ENCODE peak calls at places on chromosomes 7 and 10, in nine cellular contexts. U is non-pigmented ciliary epithelial cell; O is mucosa of gallbladder; F is renal cortical epithelial cell; T is activated naive CD4-positive, alpha-beta T cell treated with Interleukin-2 at 50 U/mL for 16 hours; Z is T-helper 2 cell; R is vagina; B is ELR; A is stimulated activated CD4-positive, alpha-beta T cell treated with anti-CD3 and anti-CD28 coated beads, Interleukin-4, amount 100 ng/mL, for 24 hours. M is an unnamed sample.

GRCh38 chr10:124999433-125000365 is 57.8 kb downstream of the ZRANB1 start:
- DNase-seq in U (peak), O (peak), F (no peak), T (no peak), Z (no peak), R (no peak), B (no peak), A (no peak), M (no peak)

GRCh38 chr7:135681758-135682157 is 19.4 kb downstream of the STMP1 start:
- DNase-seq in U (no peak), O (no peak), F (no peak), T (no peak), Z (no peak), R (no peak), B (no peak), A (no peak), M (no peak)

GRCh38 chr10:31759124-31759798 is 169.4 kb downstream of the ARHGAP12 start:
- DNase-seq in U (no peak), O (peak), F (peak), T (peak), Z (peak), R (no peak), B (peak), A (peak), M (peak)

GRCh38 chr7:30226593-30227268 is 57.7 kb upstream of the ZNRF2 start:
- DNase-seq in U (no peak), O (no peak), F (peak), T (no peak), Z (no peak), R (no peak), B (peak), A (no peak), M (no peak)

GRCh38 chr7:101120315-101120714 is 6.6 kb upstream of the SERPINE1 start:
- DNase-seq in U (no peak), O (no peak), F (no peak), T (no peak), Z (no peak), R (no peak), B (no peak), A (no peak), M (no peak)

GRCh38 chr7:25926009-25926408 is 226.0 kb upstream of the NFE2L3 start:
- DNase-seq in U (no peak), O (peak), F (peak), T (no peak), Z (no peak), R (no peak), B (peak), A (no peak), M (no peak)

GRCh38 chr7:100211342-100211780 is 8.4 kb upstream of the PVRIG start:
- DNase-seq in U (no peak), O (no peak), F (no peak), T (peak), Z (no peak), R (no peak), B (no peak), A (peak), M (peak)

GRCh38 chr7:21767300-21767900 is 178.3 kb downstream of the CDCA7L start:
- DNase-seq in U (peak), O (peak), F (peak), T (no peak), Z (no peak), R (no peak), B (peak), A (peak), M (peak)

GRCh38 chr7:91929463-91929862 is 11.2 kb upstream of the AKAP9 start:
- DNase-seq in U (no peak), O (no peak), F (peak), T (no peak), Z (no peak), R (no peak), B (no peak), A (no peak), M (no peak)

GRCh38 chr7:27411145-27411544 is 168.5 kb downstream of the EVX1 start:
- DNase-seq in U (no peak), O (no peak), F (no peak), T (no peak), Z (no peak), R (no peak), B (no peak), A (no peak), M (no peak)

GRCh38 chr7:96508371-96508770 is 186.5 kb upstream of the SLC25A13 start:
- DNase-seq in U (no peak), O (no peak), F (no peak), T (no peak), Z (no peak), R (no peak), B (no peak), A (no peak), M (no peak)

GRCh38 chr10:25786181-25786580 is 147.8 kb upstream of the MYO3A start:
- DNase-seq in U (no peak), O (no peak), F (no peak), T (no peak), Z (no peak), R (no peak), B (no peak), A (no peak), M (no peak)

GRCh38 chr10:126854726-126855125 is 50.5 kb upstream of the DOCK1 start:
- DNase-seq in U (no peak), O (no peak), F (no peak), T (no peak), Z (no peak), R (no peak), B (no peak), A (no peak), M (no peak)

GRCh38 chr10:15579605-15580004 is 140.1 kb downstream of the ITGA8 start:
- DNase-seq in U (no peak), O (no peak), F (no peak), T (no peak), Z (no peak), R (no peak), B (peak), A (no peak), M (no peak)

GRCh38 chr7:40219917-40220316 is 85.1 kb downstream of the SUGCT start:
- DNase-seq in U (peak), O (no peak), F (peak), T (no peak), Z (no peak), R (no peak), B (peak), A (no peak), M (no peak)

GRCh38 chr7:139936760-139937310 is 107.8 kb downstream of the TBXAS1 start:
- DNase-seq in U (peak), O (peak), F (peak), T (no peak), Z (no peak), R (no peak), B (peak), A (no peak), M (no peak)

GRCh38 chr7:73454424-73454823 is 20.8 kb downstream of the FZD9 start:
- DNase-seq in U (no peak), O (no peak), F (no peak), T (no peak), Z (no peak), R (no peak), B (no peak), A (no peak), M (no peak)

GRCh38 chr10:76675951-76676587 is 961.5 kb downstream of the KCNMA1 start:
- DNase-seq in U (no peak), O (peak), F (peak), T (no peak), Z (no peak), R (peak), B (no peak), A (no peak), M (no peak)

GRCh38 chr10:27240891-27241639 is 468 bp upstream of the ACBD5 start:
- DNase-seq in U (no peak), O (no peak), F (no peak), T (no peak), Z (no peak), R (peak), B (peak), A (peak), M (peak)

GRCh38 chr10:93193886-93194285 is 120.2 kb downstream of the CYP26A1 start:
- DNase-seq in U (no peak), O (no peak), F (no peak), T (no peak), Z (no peak), R (no peak), B (no peak), A (no peak), M (no peak)

GRCh38 chr7:148803094-148803493 is 81.0 kb downstream of the EZH2 start:
- DNase-seq in U (no peak), O (no peak), F (no peak), T (no peak), Z (no peak), R (no peak), B (no peak), A (no peak), M (no peak)

GRCh38 chr10:59706851-59707797 is 2.5 kb downstream of the SLC16A9 start:
- DNase-seq in U (no peak), O (no peak), F (no peak), T (no peak), Z (no peak), R (no peak), B (no peak), A (no peak), M (no peak)

GRCh38 chr10:22010973-22011408 is 7.5 kb upstream of the DNAJC1 start:
- DNase-seq in U (no peak), O (no peak), F (peak), T (no peak), Z (no peak), R (no peak), B (peak), A (no peak), M (no peak)

GRCh38 chr7:117019786-117020604 is 66.7 kb downstream of the ST7 start:
- DNase-seq in U (no peak), O (peak), F (peak), T (no peak), Z (no peak), R (no peak), B (peak), A (no peak), M (no peak)

GRCh38 chr7:39453743-39454355 is 112.4 kb upstream of the YAE1 start:
- DNase-seq in U (peak), O (peak), F (peak), T (peak), Z (no peak), R (no peak), B (peak), A (peak), M (peak)

GRCh38 chr10:115022754-115023153 is 70.4 kb upstream of the ATRNL1 start:
- DNase-seq in U (no peak), O (no peak), F (no peak), T (no peak), Z (no peak), R (no peak), B (no peak), A (no peak), M (no peak)

GRCh38 chr10:35433851-35434426 is 97.6 kb downstream of the CCNY start:
- DNase-seq in U (peak), O (no peak), F (peak), T (no peak), Z (no peak), R (no peak), B (no peak), A (no peak), M (no peak)

GRCh38 chr7:131480384-131481315 is 75.8 kb downstream of the PODXL start:
- DNase-seq in U (peak), O (no peak), F (peak), T (no peak), Z (no peak), R (no peak), B (peak), A (no peak), M (no peak)

M was measured in activated naive CD8-positive, alpha-beta T cell treated with anti-CD3 and anti-CD28 coated beads, Interleukin-2, amount 50 U/mL, for 24 hours.